ENCODE peak calls at places on chromosomes 2 and 18, in five cellular contexts. D is M059J; Y is cerebellar cortex; C is CD4-positive, alpha-beta T cell; F is NCI-H524. E is an unnamed sample.

GRCh38 chr18:69567813-69568488 is 167.3 kb downstream of the DOK6 start:
- DNase-seq in C (no peak), F (no peak), D (peak; percentile 13), Y (no peak), E (no peak)

GRCh38 chr2:215832791-215833190 is 180.6 kb downstream of the MREG start:
- DNase-seq in F (no peak), D (no peak), C (no peak), Y (no peak), E (no peak)

GRCh38 chr2:31696068-31696467 is 115.3 kb upstream of the SRD5A2 start:
- DNase-seq in F (no peak), Y (no peak), D (no peak), C (no peak), E (no peak)

GRCh38 chr18:11324510-11324909 is 175.1 kb upstream of the PIEZO2 start:
- DNase-seq in Y (no peak), C (no peak), D (peak; percentile 58), F (no peak), E (no peak)

GRCh38 chr2:223943561-223944008 is 1.6 kb downstream of the WDFY1 start:
- DNase-seq in C (no peak), Y (peak; percentile 38), D (peak; percentile 63), F (no peak), E (no peak)

GRCh38 chr18:5296706-5297320 is 1.3 kb upstream of the ZBTB14 start:
- DNase-seq in D (peak; percentile 84), C (peak; percentile 60), F (peak; percentile 81), Y (peak; percentile 90), E (peak; percentile 50)

GRCh38 chr2:170847716-170848115 is 31.0 kb downstream of the GAD1 start:
- DNase-seq in F (no peak), Y (no peak), D (peak; percentile 52), C (no peak), E (no peak)

GRCh38 chr18:58863539-58864145 is 1.0 kb upstream of the ZNF532 start:
- DNase-seq in D (peak; percentile 56), F (no peak), Y (no peak), C (peak; percentile 46), E (no peak)

GRCh38 chr2:47558116-47559078 is 155.4 kb downstream of the MSH2 start:
- DNase-seq in C (no peak), F (no peak), D (peak; percentile 54), Y (peak; percentile 80), E (no peak)

GRCh38 chr18:21053127-21053526 is 58.5 kb downstream of the ROCK1 start:
- DNase-seq in F (no peak), Y (peak; percentile 47), D (peak; percentile 34), C (no peak), E (no peak)

GRCh38 chr2:68565858-68566257 is 77.5 kb upstream of the PROKR1 start:
- DNase-seq in Y (no peak), F (no peak), D (peak; percentile 37), C (no peak), E (no peak)

GRCh38 chr2:96241901-96242611 is 23.7 kb downstream of the TMEM127 start:
- DNase-seq in C (peak; percentile 40), D (peak; percentile 93), F (no peak), Y (no peak), E (no peak)

GRCh38 chr2:159684796-159685195 is 27.5 kb upstream of the MARCHF7 start:
- DNase-seq in C (no peak), D (peak; percentile 60), Y (no peak), F (no peak), E (no peak)

E was measured in caudate nucleus.